ENCODE peak calls at places on chromosome 2, in six cellular contexts. One of them, this sample, is unnamed.
A peak's percentile ranks its signal among the peaks of the same experiment; 100 is the strongest.

GRCh38 chr2:189022002-189022401 is 47.8 kb downstream of the COL3A1 start:
- DNase-seq in GM12864: no peak
- DNase-seq in AG10803: peak; percentile 96
- DNase-seq in HepG2: no peak
- DNase-seq in LNCaP clone FGC: no peak
- DNase-seq in A549: no peak
- DNase-seq in this sample: peak; percentile 96

GRCh38 chr2:143347901-143348300 is 218.7 kb downstream of the ARHGAP15 start:
- DNase-seq in AG10803: no peak
- DNase-seq in GM12864: no peak
- DNase-seq in HepG2: no peak
- DNase-seq in A549: no peak
- DNase-seq in LNCaP clone FGC: no peak
- DNase-seq in this sample: no peak

GRCh38 chr2:54787760-54788366 is 64.4 kb downstream of the EML6 start:
- DNase-seq in GM12864: no peak
- DNase-seq in AG10803: no peak
- DNase-seq in LNCaP clone FGC: no peak
- DNase-seq in A549: no peak
- DNase-seq in HepG2: no peak
- DNase-seq in this sample: no peak

GRCh38 chr2:112725545-112726457 is 5.0 kb downstream of the NT5DC4 start:
- DNase-seq in LNCaP clone FGC: no peak
- DNase-seq in GM12864: no peak
- DNase-seq in A549: no peak
- DNase-seq in HepG2: peak; percentile 89
- DNase-seq in AG10803: no peak
- DNase-seq in this sample: no peak

GRCh38 chr2:20148841-20149702 is 75.9 kb downstream of the SDC1 start:
- DNase-seq in A549: no peak
- DNase-seq in AG10803: peak; percentile 96
- DNase-seq in LNCaP clone FGC: no peak
- DNase-seq in GM12864: no peak
- DNase-seq in HepG2: no peak
- DNase-seq in this sample: peak; percentile 69

GRCh38 chr2:197675711-197676188 is 363 bp upstream of the RFTN2 start:
- DNase-seq in GM12864: no peak
- DNase-seq in A549: no peak
- DNase-seq in LNCaP clone FGC: no peak
- DNase-seq in AG10803: peak; percentile 60
- DNase-seq in HepG2: no peak
- DNase-seq in this sample: peak; percentile 79

GRCh38 chr2:171139860-171140259 is 20.8 kb downstream of the TLK1 start:
- DNase-seq in LNCaP clone FGC: no peak
- DNase-seq in HepG2: no peak
- DNase-seq in AG10803: no peak
- DNase-seq in GM12864: no peak
- DNase-seq in A549: no peak
- DNase-seq in this sample: no peak

GRCh38 chr2:28347193-28347592 is 45.5 kb upstream of the FOSL2 start:
- DNase-seq in HepG2: no peak
- DNase-seq in LNCaP clone FGC: no peak
- DNase-seq in AG10803: no peak
- DNase-seq in GM12864: no peak
- DNase-seq in A549: no peak
- DNase-seq in this sample: no peak

GRCh38 chr2:20677301-20678176 is 10.6 kb downstream of the GDF7 start:
- DNase-seq in GM12864: no peak
- DNase-seq in HepG2: no peak
- DNase-seq in LNCaP clone FGC: peak; percentile 82
- DNase-seq in A549: no peak
- DNase-seq in AG10803: no peak
- DNase-seq in this sample: no peak

GRCh38 chr2:20624156-20624883 is 26.6 kb downstream of the HS1BP3 start:
- DNase-seq in A549: no peak
- DNase-seq in AG10803: no peak
- DNase-seq in LNCaP clone FGC: no peak
- DNase-seq in GM12864: no peak
- DNase-seq in HepG2: no peak
- DNase-seq in this sample: no peak

GRCh38 chr2:181656450-181657261 is at the start of gene CERKL:
- DNase-seq in LNCaP clone FGC: no peak
- DNase-seq in A549: peak; percentile 64
- DNase-seq in AG10803: peak; percentile 6
- DNase-seq in HepG2: no peak
- DNase-seq in GM12864: no peak
- DNase-seq in this sample: peak; percentile 15

GRCh38 chr2:28359222-28360065 is 33.2 kb upstream of the FOSL2 start:
- DNase-seq in HepG2: peak; percentile 69
- DNase-seq in LNCaP clone FGC: no peak
- DNase-seq in AG10803: no peak
- DNase-seq in GM12864: peak; percentile 31
- DNase-seq in A549: no peak
- DNase-seq in this sample: peak; percentile 70

GRCh38 chr2:166293984-166294383 is 81.8 kb downstream of the SCN9A start:
- DNase-seq in HepG2: no peak
- DNase-seq in AG10803: peak; percentile 4
- DNase-seq in LNCaP clone FGC: no peak
- DNase-seq in A549: no peak
- DNase-seq in GM12864: no peak
- DNase-seq in this sample: peak; percentile 19

GRCh38 chr2:55175254-55176093 is 56.6 kb downstream of the CLHC1 start:
- DNase-seq in LNCaP clone FGC: no peak
- DNase-seq in GM12864: no peak
- DNase-seq in A549: peak; percentile 87
- DNase-seq in AG10803: peak; percentile 80
- DNase-seq in HepG2: peak; percentile 41
- DNase-seq in this sample: peak; percentile 85

GRCh38 chr2:107380912-107381311 is 445.8 kb upstream of the RGPD4 start:
- DNase-seq in A549: no peak
- DNase-seq in GM12864: no peak
- DNase-seq in HepG2: no peak
- DNase-seq in LNCaP clone FGC: no peak
- DNase-seq in AG10803: no peak
- DNase-seq in this sample: no peak

GRCh38 chr2:107374261-107374660 is 452.4 kb upstream of the RGPD4 start:
- DNase-seq in HepG2: no peak
- DNase-seq in LNCaP clone FGC: no peak
- DNase-seq in A549: no peak
- DNase-seq in AG10803: no peak
- DNase-seq in GM12864: no peak
- DNase-seq in this sample: peak; percentile 5

GRCh38 chr2:107376910-107377309 is 449.8 kb upstream of the RGPD4 start:
- DNase-seq in LNCaP clone FGC: no peak
- DNase-seq in GM12864: no peak
- DNase-seq in HepG2: no peak
- DNase-seq in AG10803: no peak
- DNase-seq in A549: no peak
- DNase-seq in this sample: no peak
- TF ChIP-seq CTCF in LNCaP clone FGC: no peak
- TF ChIP-seq CTCF in GM12864: no peak
- TF ChIP-seq CTCF in HepG2: no peak
- TF ChIP-seq CTCF in AG10803: no peak
- TF ChIP-seq CTCF in A549: no peak
- TF ChIP-seq CTCF in this sample: no peak

GRCh38 chr2:176096243-176096985 is 3.2 kb upstream of the HOXD12 start:
- DNase-seq in LNCaP clone FGC: no peak
- DNase-seq in AG10803: no peak
- DNase-seq in A549: no peak
- DNase-seq in HepG2: no peak
- DNase-seq in GM12864: no peak
- DNase-seq in this sample: no peak
- H3K4me3 ChIP-seq in LNCaP clone FGC: no peak overlapping the region
- H3K4me3 ChIP-seq in AG10803: peak overlapping the region; percentile 58
- H3K4me3 ChIP-seq in A549: peak overlapping the region; percentile 55
- H3K4me3 ChIP-seq in HepG2: peak overlapping the region; percentile 9
- H3K4me3 ChIP-seq in GM12864: no peak overlapping the region
- H3K4me3 ChIP-seq in this sample: no peak overlapping the region

GRCh38 chr2:223090081-223090480 is 38.1 kb downstream of the KCNE4 start:
- DNase-seq in LNCaP clone FGC: peak; percentile 42
- DNase-seq in AG10803: no peak
- DNase-seq in HepG2: no peak
- DNase-seq in GM12864: no peak
- DNase-seq in A549: no peak
- DNase-seq in this sample: no peak
- TF ChIP-seq CTCF in LNCaP clone FGC: no peak
- TF ChIP-seq CTCF in AG10803: no peak
- TF ChIP-seq CTCF in HepG2: no peak
- TF ChIP-seq CTCF in GM12864: no peak
- TF ChIP-seq CTCF in A549: no peak
- TF ChIP-seq CTCF in this sample: no peak

GRCh38 chr2:38146302-38146916 is 70.5 kb upstream of the CYP1B1 start:
- DNase-seq in HepG2: no peak
- DNase-seq in A549: peak; percentile 41
- DNase-seq in GM12864: peak; percentile 38
- DNase-seq in AG10803: peak; percentile 94
- DNase-seq in LNCaP clone FGC: no peak
- DNase-seq in this sample: peak; percentile 95
- H3K4me3 ChIP-seq in HepG2: no peak overlapping the region
- H3K4me3 ChIP-seq in A549: no peak overlapping the region
- H3K4me3 ChIP-seq in GM12864: no peak overlapping the region
- H3K4me3 ChIP-seq in AG10803: peak overlapping the region; percentile 35
- H3K4me3 ChIP-seq in LNCaP clone FGC: no peak overlapping the region
- H3K4me3 ChIP-seq in this sample: no peak overlapping the region

GRCh38 chr2:43227830-43228280 is 1.4 kb upstream of the ZFP36L2 start:
- DNase-seq in A549: peak; percentile 89
- DNase-seq in HepG2: peak; percentile 74
- DNase-seq in AG10803: no peak
- DNase-seq in LNCaP clone FGC: no peak
- DNase-seq in GM12864: no peak
- DNase-seq in this sample: no peak
- TF ChIP-seq CTCF in A549: no peak
- TF ChIP-seq CTCF in HepG2: no peak
- TF ChIP-seq CTCF in AG10803: peak; percentile 50
- TF ChIP-seq CTCF in LNCaP clone FGC: no peak
- TF ChIP-seq CTCF in GM12864: peak; percentile 7
- TF ChIP-seq CTCF in this sample: no peak

DNA sequence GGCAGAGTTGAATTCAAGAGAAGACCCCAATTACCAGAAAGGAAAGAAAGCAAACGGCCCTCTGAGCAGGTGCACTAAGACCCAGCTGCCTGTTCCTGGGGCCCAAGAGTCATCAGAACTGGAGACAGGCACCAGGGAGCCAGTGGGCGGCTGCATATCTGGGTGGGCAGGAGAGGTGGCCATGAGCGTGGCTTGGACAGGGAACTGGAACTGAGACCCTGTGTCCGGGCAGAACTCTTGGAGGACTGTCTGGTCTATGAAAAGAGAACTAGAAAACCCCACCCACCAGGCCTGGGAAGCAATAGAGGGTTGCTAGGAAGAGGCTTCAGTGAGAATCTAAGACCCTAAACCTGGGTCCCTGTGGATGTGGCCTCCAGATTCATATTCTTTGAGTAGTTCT is 147.1 kb downstream of the HDAC4 start:
- DNase-seq in GM12864: no peak
- DNase-seq in AG10803: no peak
- DNase-seq in A549: no peak
- DNase-seq in LNCaP clone FGC: no peak
- DNase-seq in HepG2: no peak
- DNase-seq in this sample: no peak
- H3K4me3 ChIP-seq in GM12864: no peak overlapping the region
- H3K4me3 ChIP-seq in AG10803: no peak overlapping the region
- H3K4me3 ChIP-seq in A549: no peak overlapping the region
- H3K4me3 ChIP-seq in LNCaP clone FGC: no peak overlapping the region
- H3K4me3 ChIP-seq in HepG2: no peak overlapping the region
- H3K4me3 ChIP-seq in this sample: no peak overlapping the region

GRCh38 chr2:88190808-88191721 is 20.9 kb downstream of the THNSL2 start:
- DNase-seq in HepG2: peak; percentile 66
- DNase-seq in A549: peak; percentile 40
- DNase-seq in GM12864: peak; percentile 12
- DNase-seq in LNCaP clone FGC: no peak
- DNase-seq in AG10803: peak; percentile 35
- DNase-seq in this sample: peak; percentile 23
- TF ChIP-seq CTCF in HepG2: peak; percentile 92
- TF ChIP-seq CTCF in A549: peak; percentile 28
- TF ChIP-seq CTCF in GM12864: peak; percentile 70
- TF ChIP-seq CTCF in LNCaP clone FGC: peak; percentile 69
- TF ChIP-seq CTCF in AG10803: peak; percentile 69
- TF ChIP-seq CTCF in this sample: peak; percentile 46

GRCh38 chr2:289362-290089 is 1.6 kb upstream of the ALKAL2 start:
- DNase-seq in HepG2: no peak
- DNase-seq in AG10803: peak; percentile 2
- DNase-seq in A549: no peak
- DNase-seq in GM12864: no peak
- DNase-seq in LNCaP clone FGC: no peak
- DNase-seq in this sample: peak; percentile 9

GRCh38 chr2:296354-296753 is 8.5 kb upstream of the ALKAL2 start:
- DNase-seq in AG10803: no peak
- DNase-seq in A549: no peak
- DNase-seq in GM12864: no peak
- DNase-seq in LNCaP clone FGC: no peak
- DNase-seq in HepG2: no peak
- DNase-seq in this sample: no peak

GRCh38 chr2:290090-290722 is 2.3 kb upstream of the ALKAL2 start:
- DNase-seq in GM12864: no peak
- DNase-seq in AG10803: peak; percentile 77
- DNase-seq in HepG2: peak; percentile 76
- DNase-seq in A549: peak; percentile 74
- DNase-seq in LNCaP clone FGC: peak; percentile 14
- DNase-seq in this sample: peak; percentile 82

DNA sequence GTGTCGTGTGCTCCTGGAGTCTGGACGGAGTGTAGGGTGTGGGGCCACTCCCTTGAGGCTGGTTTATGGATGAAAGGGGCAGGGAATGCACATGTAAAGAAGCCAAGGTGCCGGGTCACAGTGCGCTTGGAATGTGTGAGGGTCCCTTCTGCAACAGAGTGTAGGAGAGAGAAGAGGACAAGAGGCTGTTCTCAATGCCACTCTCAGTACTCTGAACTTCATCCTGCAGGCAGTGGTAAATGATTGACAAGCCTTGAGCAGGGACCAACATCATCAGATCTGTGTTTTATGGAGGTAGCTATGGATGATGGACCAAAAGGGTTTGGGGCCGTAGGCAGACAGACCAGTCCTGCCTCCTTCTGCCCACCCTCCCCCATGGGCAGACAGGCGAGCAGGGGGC is 7.2 kb upstream of the ALKAL2 start:
- DNase-seq in HepG2: no peak
- DNase-seq in A549: no peak
- DNase-seq in LNCaP clone FGC: no peak
- DNase-seq in AG10803: no peak
- DNase-seq in GM12864: no peak
- DNase-seq in this sample: no peak
- H3K4me3 ChIP-seq in HepG2: no peak overlapping the region
- H3K4me3 ChIP-seq in A549: no peak overlapping the region
- H3K4me3 ChIP-seq in LNCaP clone FGC: no peak overlapping the region
- H3K4me3 ChIP-seq in AG10803: no peak overlapping the region
- H3K4me3 ChIP-seq in GM12864: no peak overlapping the region
- H3K4me3 ChIP-seq in this sample: no peak overlapping the region

DNA sequence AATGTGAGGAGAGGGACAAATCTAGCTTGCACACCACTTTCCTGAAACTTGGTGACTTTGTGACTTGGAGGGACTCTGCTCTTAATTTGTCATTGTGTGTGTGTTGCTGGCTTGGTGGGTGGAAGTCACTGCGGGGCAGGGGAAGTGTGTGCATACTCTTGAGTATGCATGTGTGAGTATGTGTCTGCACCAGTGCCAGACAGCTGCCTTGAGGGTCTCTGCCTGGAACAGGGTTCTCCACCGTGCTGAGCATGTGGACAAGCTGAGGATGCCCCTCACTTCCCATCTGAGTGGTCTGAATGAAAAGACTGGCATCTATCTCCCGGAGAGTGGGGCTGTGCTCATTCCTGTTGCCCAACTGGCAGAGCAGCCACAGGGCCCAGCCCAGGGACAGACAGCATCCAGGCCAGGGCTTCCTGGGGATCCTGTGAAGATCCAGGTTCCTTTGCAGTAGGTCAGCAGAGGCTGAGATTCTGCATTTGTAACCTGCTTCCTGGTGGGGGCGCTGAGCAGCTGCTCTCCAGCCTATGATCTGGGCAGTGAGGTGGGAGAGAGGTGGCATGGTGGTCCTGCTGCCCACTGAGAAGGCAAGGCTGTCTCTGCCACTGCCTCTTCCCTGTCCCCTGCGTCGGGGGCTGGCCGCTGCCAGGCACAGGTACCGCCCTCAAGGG is 138.9 kb upstream of the HAAO start:
- DNase-seq in GM12864: no peak
- DNase-seq in A549: no peak
- DNase-seq in HepG2: peak; percentile 64
- DNase-seq in AG10803: no peak
- DNase-seq in LNCaP clone FGC: no peak
- DNase-seq in this sample: no peak
- TF ChIP-seq CTCF in GM12864: peak; percentile 46
- TF ChIP-seq CTCF in A549: peak; percentile 20
- TF ChIP-seq CTCF in HepG2: peak; percentile 90
- TF ChIP-seq CTCF in AG10803: peak; percentile 36
- TF ChIP-seq CTCF in LNCaP clone FGC: no peak
- TF ChIP-seq CTCF in this sample: peak; percentile 19